ENCODE peak calls at places on chromosomes 7 and 10, in eight cellular contexts. J, I, H, O, Q, V, M and N are unnamed samples.

GRCh38 chr7:92460109-92460508 is 12.8 kb downstream of the GATAD1 start:
- DNase-seq in J (no peak), I (no peak), H (no peak), O (no peak), Q (no peak), V (no peak), M (no peak), N (no peak)

GRCh38 chr10:132328738-132329137 is 3.3 kb upstream of the LRRC27 start:
- DNase-seq in J (no peak), I (no peak), H (no peak), O (no peak), Q (no peak), V (no peak), M (no peak), N (no peak)

GRCh38 chr10:70832852-70833542 is 17.2 kb downstream of the SGPL1 start:
- DNase-seq in J (no peak), I (no peak), H (peak; percentile 93), O (peak; percentile 79), Q (no peak), V (no peak), M (no peak), N (no peak)

GRCh38 chr10:16518822-16519221 is 2.9 kb downstream of the C1QL3 start:
- DNase-seq in J (no peak), I (no peak), H (no peak), O (peak; percentile 13), Q (peak; percentile 32), V (no peak), M (no peak), N (peak; percentile 23)

GRCh38 chr10:5364916-5365434 is at the start of gene UCN3:
- DNase-seq in J (no peak), I (no peak), H (no peak), O (no peak), Q (peak; percentile 21), V (no peak), M (no peak), N (peak; percentile 45)

GRCh38 chr10:73824146-73824725 is 12.8 kb upstream of the NDST2 start:
- DNase-seq in J (no peak), I (no peak), H (no peak), O (no peak), Q (no peak), V (no peak), M (no peak), N (no peak)

GRCh38 chr7:82595176-82595575 is 151.6 kb upstream of the CACNA2D1 start:
- DNase-seq in J (no peak), I (no peak), H (no peak), O (no peak), Q (no peak), V (no peak), M (no peak), N (no peak)

GRCh38 chr7:119233015-119233414 is 1008.5 kb downstream of the ANKRD7 start:
- DNase-seq in J (no peak), I (no peak), H (no peak), O (no peak), Q (no peak), V (no peak), M (no peak), N (no peak)

GRCh38 chr7:41624818-41625217 is 78.1 kb downstream of the INHBA start:
- DNase-seq in J (no peak), I (no peak), H (peak; percentile 69), O (peak; percentile 22), Q (no peak), V (no peak), M (no peak), N (no peak)

GRCh38 chr10:121628859-121629258 is 30.6 kb upstream of the FGFR2 start:
- DNase-seq in J (no peak), I (no peak), H (no peak), O (no peak), Q (no peak), V (no peak), M (no peak), N (no peak)

GRCh38 chr7:27187158-27187701 is 2.2 kb upstream of the HOXA11 start:
- DNase-seq in J (no peak), I (no peak), H (no peak), O (no peak), Q (no peak), V (no peak), M (no peak), N (no peak)

GRCh38 chr7:27185708-27186449 is 847 bp upstream of the HOXA11 start:
- DNase-seq in J (peak; percentile 20), I (peak; percentile 7), H (no peak), O (no peak), Q (no peak), V (no peak), M (peak; percentile 71), N (peak; percentile 71)

GRCh38 chr7:27187702-27188665 is 3.0 kb upstream of the HOXA11 start:
- DNase-seq in J (peak; percentile 35), I (peak; percentile 20), H (no peak), O (no peak), Q (peak; percentile 72), V (no peak), M (peak; percentile 81), N (peak; percentile 74)

GRCh38 chr7:27185013-27185707 is at the start of gene HOXA11:
- DNase-seq in J (peak; percentile 83), I (peak; percentile 22), H (peak; percentile 20), O (peak; percentile 49), Q (no peak), V (no peak), M (peak; percentile 69), N (peak; percentile 76)

GRCh38 chr7:27186450-27187157 is 1.6 kb upstream of the HOXA11 start:
- DNase-seq in J (no peak), I (no peak), H (no peak), O (no peak), Q (no peak), V (no peak), M (peak; percentile 29), N (no peak)
- H3K27me3 ChIP-seq in J (peaks cover 66% of the 10 kb centered on the region), I (peaks cover 73% of the 10 kb centered on the region), H (peaks cover 97% of the 10 kb centered on the region), O (peaks cover 92% of the 10 kb centered on the region), Q (peaks cover 100% of the 10 kb centered on the region), V (peaks cover 98% of the 10 kb centered on the region), M (peaks cover 100% of the 10 kb centered on the region), N (peaks cover 100% of the 10 kb centered on the region)

GRCh38 chr7:85593355-85593754 is 406.5 kb upstream of the SEMA3D start:
- DNase-seq in J (no peak), I (no peak), H (no peak), O (no peak), Q (no peak), V (no peak), M (no peak), N (no peak)
- H3K4me3 ChIP-seq in J (no peak overlapping the region), I (no peak overlapping the region), H (no peak overlapping the region), O (no peak overlapping the region), Q (no peak overlapping the region), V (no peak overlapping the region), M (no peak overlapping the region), N (no peak overlapping the region)

GRCh38 chr10:77804371-77804770 is 122.2 kb downstream of the DLG5 start:
- DNase-seq in J (no peak), I (no peak), H (no peak), O (no peak), Q (no peak), V (no peak), M (no peak), N (no peak)
- H3K36me3 ChIP-seq in J (peaks cover 30% of the 10 kb centered on the region), I (peaks cover 98% of the 10 kb centered on the region), H (peaks cover 59% of the 10 kb centered on the region), O (peaks cover 15% of the 10 kb centered on the region), Q (peaks cover 15% of the 10 kb centered on the region), V (peaks cover 39% of the 10 kb centered on the region), M (peaks cover 81% of the 10 kb centered on the region), N (peaks cover 33% of the 10 kb centered on the region)

GRCh38 chr7:1419688-1420087 is 39.6 kb downstream of the MICALL2 start:
- DNase-seq in J (no peak), I (no peak), H (no peak), O (no peak), Q (peak; percentile 60), V (no peak), M (peak; percentile 76), N (peak; percentile 86)
- H3K27me3 ChIP-seq in J (peaks cover 45% of the 10 kb centered on the region), I (no peaks in the 10 kb centered on the region), H (peaks cover 33% of the 10 kb centered on the region), O (peaks cover 11% of the 10 kb centered on the region), Q (no peaks in the 10 kb centered on the region), V (peaks cover 2% of the 10 kb centered on the region), M (peaks cover 6% of the 10 kb centered on the region), N (no peaks in the 10 kb centered on the region)

GRCh38 chr7:50782376-50783208 is at the start of gene GRB10:
- DNase-seq in J (no peak), I (no peak), H (peak; percentile 20), O (peak; percentile 36), Q (peak; percentile 92), V (peak; percentile 62), M (peak; percentile 82), N (peak; percentile 91)
- H3K4me3 ChIP-seq in J (peak within 1 kb of the TSS; percentile 44), I (peak within 1 kb of the TSS; percentile 63), H (peak within 1 kb of the TSS; percentile 47), O (peak within 1 kb of the TSS; percentile 34), Q (peak within 1 kb of the TSS; percentile 88), V (peak within 1 kb of the TSS; percentile 48), M (peak within 1 kb of the TSS; percentile 71), N (peak within 1 kb of the TSS; percentile 46)